ENCODE peak calls at places on chromosomes 16 and 17, in seven cellular contexts. J is H9, K is IMR-90, G is H1, R is mesenchymal stem cell, W is mesendoderm, D is neuronal stem cell. N is an unnamed sample.

GRCh38 chr16:77805403-77805802 is 17.0 kb downstream of the VAT1L start:
- DNase-seq in J (no peak), D (no peak), K (no peak), W (no peak), G (no peak), R (no peak), N (no peak)

GRCh38 chr17:46764709-46765401 is 53.6 kb downstream of the WNT3 start:
- DNase-seq in J (no peak), G (no peak), R (peak), D (no peak), K (peak), W (peak), N (no peak)

GRCh38 chr16:69087161-69087581 is 18.3 kb upstream of the HAS3 start:
- DNase-seq in D (no peak), W (no peak), J (no peak), G (no peak), K (no peak), R (no peak), N (no peak)

GRCh38 chr17:71631483-71631882 is 489.3 kb upstream of the SOX9 start:
- DNase-seq in J (no peak), D (no peak), G (no peak), W (no peak), R (peak), K (peak), N (peak)

GRCh38 chr17:83155128-83156081 is 76.0 kb downstream of the METRNL start:
- DNase-seq in G (no peak), R (no peak), K (peak), J (peak), W (no peak), D (no peak), N (peak)

GRCh38 chr17:40528692-40529417 is 27.4 kb upstream of the TNS4 start:
- DNase-seq in D (no peak), R (no peak), G (no peak), K (no peak), J (no peak), W (no peak), N (no peak)

GRCh38 chr16:89476379-89476778 is 14.0 kb downstream of the ANKRD11 start:
- DNase-seq in W (no peak), R (no peak), G (no peak), D (no peak), K (no peak), J (no peak), N (peak)

GRCh38 chr16:47578573-47578972 is 117.4 kb downstream of the PHKB start:
- DNase-seq in D (no peak), W (peak), K (peak), R (no peak), J (no peak), G (no peak), N (peak)

GRCh38 chr16:84785843-84786538 is 33.8 kb upstream of the CRISPLD2 start:
- DNase-seq in J (no peak), K (peak), R (peak), D (no peak), G (no peak), W (no peak), N (no peak)

GRCh38 chr16:30948087-30948955 is 547 bp upstream of the ORAI3 start:
- DNase-seq in G (peak), K (peak), R (peak), D (peak), W (peak), J (peak), N (peak)

GRCh38 chr16:1290860-1291575 is 18.4 kb upstream of the UBE2I start:
- DNase-seq in J (no peak), W (no peak), R (no peak), D (no peak), G (no peak), K (no peak), N (no peak)

GRCh38 chr16:17416461-17417221 is 54.1 kb downstream of the XYLT1 start:
- DNase-seq in K (peak), D (no peak), J (peak), G (no peak), R (no peak), W (peak), N (peak)

GRCh38 chr17:66283971-66284370 is 18.4 kb upstream of the PRKCA start:
- DNase-seq in D (no peak), K (peak), G (no peak), R (no peak), W (no peak), J (no peak), N (no peak)

GRCh38 chr16:80084614-80085013 is 456.2 kb upstream of the DYNLRB2 start:
- DNase-seq in D (peak), W (peak), R (peak), G (peak), J (peak), K (no peak), N (peak)

GRCh38 chr16:88338111-88338510 is 44.6 kb upstream of the ZNF469 start:
- DNase-seq in J (no peak), W (peak), K (no peak), D (no peak), G (no peak), R (no peak), N (no peak)

GRCh38 chr16:51854401-51854951 is 692.5 kb downstream of the TOX3 start:
- DNase-seq in G (no peak), D (no peak), K (peak), W (peak), R (peak), J (no peak), N (no peak)

GRCh38 chr16:9677301-9677653 is 505.0 kb downstream of the GRIN2A start:
- DNase-seq in R (no peak), J (peak), D (no peak), G (no peak), K (no peak), W (peak), N (no peak)

GRCh38 chr17:57289613-57290012 is 33.3 kb downstream of the MSI2 start:
- DNase-seq in W (no peak), D (no peak), K (no peak), J (no peak), G (no peak), R (no peak), N (no peak)

GRCh38 chr17:1488826-1489275 is 3.6 kb downstream of the MYO1C start:
- DNase-seq in R (peak), J (no peak), W (no peak), K (no peak), D (no peak), G (no peak), N (no peak)

GRCh38 chr16:53156516-53156915 is 101.7 kb downstream of the CHD9 start:
- DNase-seq in J (no peak), W (no peak), R (no peak), G (no peak), K (peak), D (no peak), N (no peak)

DNA sequence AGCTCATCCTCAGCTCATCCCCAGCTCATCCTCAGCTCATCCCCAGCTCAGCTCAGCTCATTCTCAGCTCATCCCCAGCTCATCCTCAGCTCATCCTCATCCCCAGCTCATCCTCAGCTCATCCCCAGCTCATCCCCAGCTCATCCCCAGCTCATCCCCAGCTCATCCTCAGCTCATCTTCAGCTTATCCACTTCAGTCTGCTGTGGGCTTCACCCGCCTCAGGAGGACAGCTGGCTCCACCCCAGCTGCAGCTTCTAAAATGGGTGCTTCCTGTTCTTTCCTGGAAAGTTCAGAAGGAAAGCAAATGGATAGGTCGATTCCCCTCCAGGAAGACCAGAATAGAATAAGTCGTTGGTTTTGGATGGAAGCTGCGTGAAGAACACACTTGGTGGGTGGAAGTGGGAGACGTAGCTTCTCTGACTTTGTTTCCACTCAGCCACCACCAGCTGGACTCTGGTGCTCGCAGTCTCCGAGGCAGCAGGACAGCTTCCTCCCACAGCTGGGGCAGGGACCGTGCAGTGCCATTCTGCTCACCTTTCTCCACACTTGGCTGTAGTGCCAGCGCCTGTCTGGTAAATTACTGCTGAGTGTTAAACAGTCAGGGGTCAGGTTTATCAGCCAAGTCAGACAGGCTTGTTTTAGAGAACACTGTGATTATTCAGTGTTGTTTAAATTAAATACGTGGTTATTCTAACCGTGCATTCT is 61.2 kb upstream of the CHMP6 start:
- DNase-seq in D (no peak), R (no peak), J (no peak), G (no peak), W (no peak), K (no peak), N (no peak)
- H3K23ac ChIP-seq in D (peak), R (no peak), J (no peak), G (no peak), W (no peak), K (no peak), N (no peak)

GRCh38 chr16:67883146-67883871 is 1.4 kb upstream of the NRN1L start:
- DNase-seq in G (no peak), J (no peak), R (peak), D (no peak), K (no peak), W (peak), N (peak)

GRCh38 chr16:67885545-67885944 is 860 bp downstream of the NRN1L start:
- DNase-seq in G (no peak), D (no peak), R (no peak), K (no peak), J (no peak), W (peak), N (no peak)

GRCh38 chr16:67883872-67884261 is 818 bp upstream of the NRN1L start:
- DNase-seq in K (peak), R (no peak), G (no peak), J (peak), D (peak), W (peak), N (peak)

GRCh38 chr16:67885976-67886375 is 1.3 kb downstream of the NRN1L start:
- DNase-seq in G (no peak), W (no peak), R (no peak), J (no peak), D (no peak), K (no peak), N (no peak)

GRCh38 chr16:67884684-67885083 is at the start of gene NRN1L:
- DNase-seq in R (peak), W (peak), G (peak), D (peak), J (peak), K (peak), N (peak)
- H3K23ac ChIP-seq in R (no peak), W (no peak), G (no peak), D (peak), J (no peak), K (peak), N (no peak)

DNA sequence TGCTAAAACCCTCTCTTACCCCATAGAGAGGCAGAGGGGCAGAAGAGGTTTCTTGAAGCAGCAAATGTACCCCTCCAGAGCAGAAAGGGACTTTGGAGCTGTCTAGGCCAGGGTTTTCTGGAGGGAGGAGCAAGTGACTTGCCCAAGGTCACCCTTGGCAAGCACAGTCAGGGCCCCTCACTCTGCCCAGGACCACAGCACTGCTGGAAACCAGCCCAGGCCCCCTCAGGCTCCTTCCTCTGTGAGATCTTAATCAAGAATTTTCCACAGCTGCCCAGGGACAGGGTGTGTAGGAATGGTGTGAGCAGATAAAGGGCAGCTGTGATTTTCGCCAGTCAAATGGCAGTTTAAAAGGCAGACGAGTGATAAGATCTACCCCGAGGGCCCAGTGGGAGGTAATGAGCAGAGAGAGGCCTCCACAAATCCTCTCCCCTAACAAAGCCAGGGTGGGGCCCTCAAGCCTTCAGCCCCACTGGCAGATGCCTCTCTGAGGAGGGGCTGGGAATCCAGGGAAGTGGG is 3.9 kb upstream of the SLC12A3 start:
- DNase-seq in D (no peak), W (peak), G (no peak), J (no peak), K (no peak), R (peak), N (peak)
- H3K23ac ChIP-seq in D (no peak), W (no peak), G (no peak), J (no peak), K (no peak), R (no peak), N (no peak)

GRCh38 chr16:58027341-58028167 is 2.0 kb downstream of the MMP15 start:
- DNase-seq in K (no peak), W (peak), D (peak), J (peak), R (peak), G (peak), N (peak)

GRCh38 chr16:58028168-58028455 is 2.6 kb downstream of the MMP15 start:
- DNase-seq in D (no peak), J (no peak), K (no peak), W (no peak), R (no peak), G (no peak), N (no peak)

GRCh38 chr16:58030136-58030840 is 4.7 kb downstream of the MMP15 start:
- DNase-seq in R (no peak), K (no peak), G (no peak), W (no peak), D (no peak), J (no peak), N (no peak)

GRCh38 chr16:58029410-58029809 is 3.9 kb downstream of the MMP15 start:
- DNase-seq in K (no peak), J (no peak), G (no peak), R (no peak), D (no peak), W (no peak), N (no peak)

GRCh38 chr16:58028541-58029070 is 3.1 kb downstream of the MMP15 start:
- DNase-seq in R (no peak), J (peak), K (no peak), D (no peak), G (no peak), W (peak), N (no peak)
- H3K23ac ChIP-seq in R (no peak), J (no peak), K (no peak), D (no peak), G (no peak), W (no peak), N (no peak)

GRCh38 chr17:45396496-45397205 is 36.0 kb downstream of the ARHGAP27 start:
- DNase-seq in R (no peak), J (peak), D (no peak), G (no peak), W (no peak), K (no peak), N (no peak)
- H3K23ac ChIP-seq in R (no peak), J (no peak), D (peak), G (no peak), W (no peak), K (no peak), N (no peak)

GRCh38 chr17:35948092-35948491 is 4.6 kb upstream of the LYZL6 start:
- DNase-seq in D (no peak), K (no peak), R (no peak), G (no peak), J (no peak), W (peak), N (no peak)
- H3K23ac ChIP-seq in D (no peak), K (no peak), R (no peak), G (no peak), J (no peak), W (no peak), N (no peak)

DNA sequence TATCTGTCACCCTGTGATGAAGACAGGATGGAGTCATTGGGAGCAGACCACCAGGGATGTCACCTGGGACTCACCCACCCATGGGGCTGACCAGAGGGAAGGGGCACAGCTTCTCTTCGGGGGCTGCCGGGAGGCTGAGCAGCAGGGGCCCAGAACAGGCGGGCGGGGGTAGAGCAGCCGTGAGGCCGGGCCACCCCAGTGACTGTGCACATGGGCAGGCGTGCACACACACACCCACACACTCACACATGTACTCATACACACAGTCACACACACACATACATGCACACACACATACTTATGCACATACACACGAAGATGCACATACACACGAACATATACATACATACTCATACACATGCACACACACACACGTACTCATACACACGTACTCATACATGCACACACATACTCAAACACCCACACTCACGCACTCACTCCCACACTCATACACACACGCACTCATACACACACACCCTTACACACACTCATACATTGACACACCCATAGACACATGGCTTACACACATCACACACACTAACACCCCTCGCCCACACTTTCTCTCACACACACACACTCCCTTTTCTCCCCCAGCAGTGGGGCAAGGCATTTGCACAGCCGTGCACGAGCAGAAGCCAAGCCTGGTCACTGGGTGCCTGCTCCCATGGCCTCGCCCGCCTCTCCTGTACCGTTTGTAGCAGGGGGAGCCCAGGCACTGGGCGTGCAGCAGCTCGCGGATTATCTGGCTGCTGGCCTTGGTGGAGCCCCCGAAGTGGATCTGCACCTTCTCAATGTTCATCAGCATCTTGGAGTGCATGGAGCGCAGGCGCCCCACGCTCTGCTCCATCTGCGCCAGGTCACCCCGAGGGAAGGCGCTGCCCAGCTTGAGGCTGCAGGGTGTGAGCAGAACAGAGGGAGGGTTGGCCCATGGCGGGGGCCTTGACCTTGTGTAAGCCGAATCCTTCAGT is 12.4 kb downstream of the UBALD2 start:
- DNase-seq in G (no peak), D (no peak), J (no peak), K (no peak), R (peak), W (no peak), N (no peak)
- H3K23ac ChIP-seq in G (no peak), D (peak), J (no peak), K (no peak), R (no peak), W (no peak), N (peak)

N was measured in trophoblast cell.